ENCODE peak calls at places on chromosomes 7 and 10, in seven cellular contexts. Z, D, E, O, I, S and F are unnamed samples. For H3K36me3, the result is how much of the 10 kb centered on the place peaks cover.

GRCh38 chr10:119663866-119664698 is 12.9 kb downstream of the BAG3 start:
- DNase-seq in Z (no peak), D (peak), E (peak), O (no peak), I (no peak), S (no peak), F (no peak)

GRCh38 chr7:149282331-149282655 is 20.3 kb downstream of the ZNF783 start:
- DNase-seq in Z (no peak), D (no peak), E (no peak), O (no peak), I (no peak), S (peak), F (no peak)

GRCh38 chr7:30321992-30322637 is 37.7 kb downstream of the ZNRF2 start:
- DNase-seq in Z (no peak), D (no peak), E (no peak), O (no peak), I (no peak), S (no peak), F (no peak)

GRCh38 chr10:49280001-49280408 is 19.0 kb upstream of the C10orf71 start:
- DNase-seq in Z (peak), D (peak), E (no peak), O (no peak), I (peak), S (peak), F (peak)

GRCh38 chr7:100544949-100545635 is 6.1 kb downstream of the AGFG2 start:
- DNase-seq in Z (no peak), D (peak), E (no peak), O (no peak), I (peak), S (no peak), F (no peak)

GRCh38 chr10:78905940-78906308 is 162.8 kb upstream of the ZMIZ1 start:
- DNase-seq in Z (peak), D (peak), E (no peak), O (no peak), I (peak), S (no peak), F (no peak)

GRCh38 chr10:76175533-76176165 is 744.2 kb downstream of the LRMDA start:
- DNase-seq in Z (no peak), D (no peak), E (no peak), O (no peak), I (no peak), S (no peak), F (no peak)

GRCh38 chr10:130994191-130994590 is 317.3 kb downstream of the TCERG1L start:
- DNase-seq in Z (no peak), D (no peak), E (no peak), O (no peak), I (no peak), S (no peak), F (no peak)

GRCh38 chr10:13563481-13564445 is 23.0 kb upstream of the PRPF18 start:
- DNase-seq in Z (no peak), D (no peak), E (no peak), O (no peak), I (no peak), S (no peak), F (no peak)

GRCh38 chr7:67723591-67723990 is 727.0 kb downstream of the TYW1 start:
- DNase-seq in Z (no peak), D (no peak), E (no peak), O (no peak), I (no peak), S (no peak), F (no peak)

GRCh38 chr10:3701490-3701889 is 83.5 kb downstream of the KLF6 start:
- DNase-seq in Z (no peak), D (no peak), E (no peak), O (no peak), I (no peak), S (no peak), F (no peak)

GRCh38 chr10:62860946-62861345 is 44.8 kb upstream of the EGR2 start:
- DNase-seq in Z (no peak), D (no peak), E (no peak), O (no peak), I (no peak), S (peak), F (no peak)

GRCh38 chr10:10503772-10504171 is 513.9 kb upstream of the CELF2 start:
- DNase-seq in Z (no peak), D (no peak), E (no peak), O (no peak), I (no peak), S (no peak), F (no peak)

GRCh38 chr10:132458595-132459251 is 61.7 kb downstream of the PWWP2B start:
- DNase-seq in Z (no peak), D (no peak), E (peak), O (no peak), I (peak), S (peak), F (no peak)

GRCh38 chr10:66627156-66627555 is 298.7 kb upstream of the LRRTM3 start:
- DNase-seq in Z (no peak), D (no peak), E (no peak), O (no peak), I (no peak), S (no peak), F (no peak)

GRCh38 chr10:67110286-67110685 is 184.4 kb downstream of the LRRTM3 start:
- DNase-seq in Z (no peak), D (no peak), E (no peak), O (no peak), I (no peak), S (no peak), F (no peak)

GRCh38 chr10:12381536-12382156 is 32.3 kb downstream of the CAMK1D start:
- DNase-seq in Z (no peak), D (no peak), E (no peak), O (no peak), I (no peak), S (no peak), F (no peak)

GRCh38 chr10:118374404-118374803 is 32.3 kb upstream of the FAM204A start:
- DNase-seq in Z (no peak), D (no peak), E (no peak), O (no peak), I (no peak), S (no peak), F (no peak)

GRCh38 chr7:108376206-108376605 is 80.0 kb downstream of the NRCAM start:
- DNase-seq in Z (no peak), D (no peak), E (no peak), O (no peak), I (no peak), S (no peak), F (no peak)

GRCh38 chr10:76397210-76397881 is 965.9 kb downstream of the LRMDA start:
- DNase-seq in Z (no peak), D (no peak), E (no peak), O (no peak), I (no peak), S (no peak), F (peak)

GRCh38 chr10:44982496-44982895 is 3.9 kb upstream of the DEPP1 start:
- DNase-seq in Z (no peak), D (peak), E (no peak), O (no peak), I (no peak), S (no peak), F (peak)

GRCh38 chr10:131657318-131657984 is 243.4 kb upstream of the PPP2R2D start:
- DNase-seq in Z (peak), D (no peak), E (no peak), O (peak), I (peak), S (no peak), F (peak)

GRCh38 chr10:61821153-61821552 is 80.3 kb upstream of the ARID5B start:
- DNase-seq in Z (no peak), D (no peak), E (no peak), O (no peak), I (no peak), S (no peak), F (no peak)

GRCh38 chr7:4042402-4042801 is 639.7 kb upstream of the FOXK1 start:
- DNase-seq in Z (no peak), D (no peak), E (no peak), O (no peak), I (no peak), S (no peak), F (no peak)

GRCh38 chr10:88437411-88437810 is 145.7 kb downstream of the RNLS start:
- DNase-seq in Z (no peak), D (no peak), E (no peak), O (no peak), I (no peak), S (no peak), F (no peak)

GRCh38 chr10:88791924-88792323 is 10.6 kb upstream of the LIPM start:
- DNase-seq in Z (no peak), D (no peak), E (no peak), O (no peak), I (no peak), S (peak), F (no peak)

GRCh38 chr10:60846173-60846572 is 67.9 kb downstream of the CDK1 start:
- DNase-seq in Z (no peak), D (no peak), E (no peak), O (no peak), I (no peak), S (peak), F (no peak)

GRCh38 chr7:5695709-5696345 is 85.6 kb downstream of the RNF216 start:
- DNase-seq in Z (no peak), D (no peak), E (peak), O (no peak), I (no peak), S (no peak), F (peak)

GRCh38 chr7:156196649-156197048 is 384.4 kb upstream of the SHH start:
- DNase-seq in Z (no peak), D (no peak), E (no peak), O (no peak), I (no peak), S (no peak), F (no peak)

GRCh38 chr7:71886066-71886465 is 526.1 kb downstream of the CALN1 start:
- DNase-seq in Z (no peak), D (no peak), E (no peak), O (no peak), I (no peak), S (no peak), F (no peak)

GRCh38 chr7:27123021-27123476 is 7.5 kb downstream of the HOXA4 start:
- DNase-seq in Z (no peak), D (no peak), E (no peak), O (no peak), I (no peak), S (no peak), F (no peak)

GRCh38 chr10:101310528-101311439 is 43.2 kb upstream of the BTRC start:
- DNase-seq in Z (no peak), D (no peak), E (no peak), O (peak), I (peak), S (no peak), F (no peak)

GRCh38 chr10:61487506-61487905 is 34.3 kb upstream of the TMEM26 start:
- DNase-seq in Z (no peak), D (no peak), E (no peak), O (no peak), I (no peak), S (peak), F (no peak)

DNA sequence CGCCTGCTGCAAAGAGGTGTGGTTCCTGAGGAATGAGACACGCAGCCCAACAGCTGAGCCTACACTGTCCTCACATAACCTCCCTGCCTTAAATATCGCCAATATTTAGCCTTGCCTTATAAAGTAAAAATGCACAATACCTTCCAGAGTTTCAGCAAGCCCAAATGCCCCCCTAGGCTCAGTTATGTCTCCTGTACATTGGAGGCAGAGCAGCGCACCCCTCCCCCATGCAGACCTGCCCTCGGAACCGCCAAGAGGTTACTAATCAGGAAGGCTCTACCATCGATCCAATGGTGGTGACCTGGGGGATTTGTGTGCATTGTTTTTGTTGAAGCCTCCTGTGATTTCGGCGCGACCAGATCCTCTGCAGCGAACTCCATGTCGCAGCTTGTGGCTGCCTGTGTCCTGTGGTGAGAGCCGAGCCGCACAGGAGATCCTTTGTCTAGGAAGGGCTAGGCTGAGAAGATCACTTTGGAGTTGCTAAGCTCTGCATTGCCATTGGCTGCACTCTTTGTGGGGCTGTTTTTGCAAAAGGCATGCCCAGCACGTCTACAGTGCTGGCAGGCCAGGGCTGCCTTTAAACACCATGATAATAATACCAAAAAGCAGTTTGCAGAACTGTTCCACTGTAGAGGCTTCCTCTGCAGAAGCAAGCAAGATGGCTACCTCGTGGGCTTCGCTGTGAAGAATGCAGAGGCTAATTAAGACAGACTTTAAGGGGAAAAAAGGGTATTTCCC is 40.1 kb downstream of the TET1 start:
- DNase-seq in Z (peak), D (peak), E (peak), O (peak), I (peak), S (peak), F (peak)
- TF ChIP-seq POLR2AphosphoS5 in Z (no peak), D (no peak), E (no peak), O (no peak), I (peak), S (no peak), F (peak)

GRCh38 chr10:47349516-47349915 is 1.4 kb downstream of the RBP3 start:
- DNase-seq in Z (no peak), D (no peak), E (no peak), O (no peak), I (no peak), S (no peak), F (no peak)

GRCh38 chr10:47349941-47350371 is 1.8 kb downstream of the RBP3 start:
- DNase-seq in Z (no peak), D (no peak), E (no peak), O (no peak), I (no peak), S (no peak), F (no peak)

GRCh38 chr10:47347303-47347675 is 874 bp upstream of the RBP3 start:
- DNase-seq in Z (peak), D (no peak), E (no peak), O (no peak), I (no peak), S (no peak), F (no peak)

GRCh38 chr10:47348138-47348651 is at the start of gene RBP3:
- DNase-seq in Z (no peak), D (peak), E (no peak), O (peak), I (no peak), S (no peak), F (no peak)

GRCh38 chr10:47348661-47349470 is 703 bp downstream of the RBP3 start:
- DNase-seq in Z (peak), D (no peak), E (no peak), O (no peak), I (no peak), S (no peak), F (no peak)
- TF ChIP-seq CTCF in Z (no peak), D (no peak), E (no peak), O (no peak), I (no peak), S (no peak), F (no peak)

GRCh38 chr7:102425639-102426267 is 7.6 kb upstream of the ORAI2 start:
- DNase-seq in Z (no peak), D (peak), E (peak), O (no peak), I (peak), S (no peak), F (no peak)
- H3K36me3 ChIP-seq in Z (under half), D (under half), E (under half), O (under half), I (half or more), S (under half), F (half or more)

GRCh38 chr10:113086282-113086681 is 136.2 kb downstream of the TCF7L2 start:
- DNase-seq in Z (no peak), D (no peak), E (no peak), O (no peak), I (no peak), S (peak), F (no peak)
- TF ChIP-seq POLR2AphosphoS5 in Z (no peak), D (no peak), E (no peak), O (no peak), I (no peak), S (no peak), F (no peak)

GRCh38 chr7:55265836-55266235 is 99.3 kb upstream of the LANCL2 start:
- DNase-seq in Z (no peak), D (no peak), E (no peak), O (no peak), I (no peak), S (no peak), F (no peak)
- TF ChIP-seq CTCF in Z (no peak), D (no peak), E (no peak), O (no peak), I (no peak), S (no peak), F (no peak)

GRCh38 chr7:22627136-22627535 is 99.9 kb upstream of the IL6 start:
- DNase-seq in Z (no peak), D (no peak), E (no peak), O (no peak), I (no peak), S (peak), F (no peak)

GRCh38 chr7:22630069-22630468 is 96.9 kb upstream of the IL6 start:
- DNase-seq in Z (no peak), D (no peak), E (no peak), O (no peak), I (no peak), S (no peak), F (no peak)

GRCh38 chr7:22628112-22628511 is 98.9 kb upstream of the IL6 start:
- DNase-seq in Z (no peak), D (no peak), E (no peak), O (no peak), I (no peak), S (no peak), F (no peak)

GRCh38 chr7:22631730-22632129 is 95.3 kb upstream of the IL6 start:
- DNase-seq in Z (no peak), D (no peak), E (no peak), O (no peak), I (no peak), S (peak), F (no peak)

DNA sequence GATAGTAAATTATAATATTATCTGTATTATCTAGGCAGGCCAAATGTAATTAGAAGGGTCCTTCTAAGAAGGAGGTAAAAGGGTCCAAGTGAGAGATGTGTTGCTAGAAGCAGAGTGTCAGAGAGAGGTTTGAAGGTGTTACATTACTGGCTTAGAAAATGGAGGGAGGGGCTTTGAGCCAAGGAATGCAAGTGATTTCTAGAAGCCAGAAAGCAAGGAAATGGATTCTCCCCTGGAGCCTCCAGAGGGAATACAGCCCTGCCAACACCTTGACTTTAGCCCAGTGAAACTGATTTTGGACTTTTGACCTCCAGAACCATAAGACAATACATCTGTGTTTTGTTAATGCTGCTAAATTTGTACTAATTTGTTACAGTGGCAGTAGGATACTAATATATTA is 97.9 kb upstream of the IL6 start:
- DNase-seq in Z (no peak), D (no peak), E (no peak), O (no peak), I (no peak), S (no peak), F (no peak)
- H3K36me3 ChIP-seq in Z (under half), D (under half), E (under half), O (under half), I (under half), S (under half), F (under half)

GRCh38 chr7:873367-874002 is 2.9 kb upstream of the GET4 start:
- DNase-seq in Z (no peak), D (peak), E (peak), O (peak), I (peak), S (peak), F (peak)
- TF ChIP-seq POLR2AphosphoS5 in Z (peak), D (peak), E (peak), O (peak), I (peak), S (peak), F (peak)

GRCh38 chr10:110872145-110872983 is 636 bp downstream of the PDCD4 start:
- DNase-seq in Z (peak), D (peak), E (peak), O (peak), I (peak), S (peak), F (peak)
- TF ChIP-seq CTCF in Z (no peak), D (no peak), E (no peak), O (no peak), I (no peak), S (no peak), F (no peak)

GRCh38 chr10:74094231-74094630 is 56.4 kb downstream of the AP3M1 start:
- DNase-seq in Z (no peak), D (no peak), E (no peak), O (no peak), I (no peak), S (no peak), F (no peak)

GRCh38 chr10:74097776-74098175 is 52.9 kb downstream of the AP3M1 start:
- DNase-seq in Z (no peak), D (no peak), E (no peak), O (no peak), I (no peak), S (no peak), F (no peak)

GRCh38 chr10:74092372-74092771 is 58.3 kb downstream of the AP3M1 start:
- DNase-seq in Z (no peak), D (no peak), E (no peak), O (no peak), I (no peak), S (no peak), F (no peak)

GRCh38 chr10:74096777-74097176 is 53.9 kb downstream of the AP3M1 start:
- DNase-seq in Z (no peak), D (no peak), E (no peak), O (no peak), I (no peak), S (no peak), F (no peak)

GRCh38 chr10:74093530-74094164 is 57.0 kb downstream of the AP3M1 start:
- DNase-seq in Z (no peak), D (no peak), E (no peak), O (no peak), I (no peak), S (no peak), F (no peak)
- H3K36me3 ChIP-seq in Z (half or more), D (half or more), E (half or more), O (under half), I (half or more), S (under half), F (half or more)

GRCh38 chr10:97207756-97208346 is 22.1 kb upstream of the SLIT1 start:
- DNase-seq in Z (no peak), D (no peak), E (no peak), O (no peak), I (no peak), S (no peak), F (no peak)

GRCh38 chr10:97207131-97207530 is 21.4 kb upstream of the SLIT1 start:
- DNase-seq in Z (no peak), D (no peak), E (no peak), O (no peak), I (no peak), S (no peak), F (no peak)

GRCh38 chr10:97211229-97211628 is 25.5 kb upstream of the SLIT1 start:
- DNase-seq in Z (no peak), D (no peak), E (no peak), O (no peak), I (no peak), S (no peak), F (no peak)

GRCh38 chr10:97213431-97213830 is 27.7 kb upstream of the SLIT1 start:
- DNase-seq in Z (no peak), D (no peak), E (no peak), O (no peak), I (no peak), S (no peak), F (no peak)

DNA sequence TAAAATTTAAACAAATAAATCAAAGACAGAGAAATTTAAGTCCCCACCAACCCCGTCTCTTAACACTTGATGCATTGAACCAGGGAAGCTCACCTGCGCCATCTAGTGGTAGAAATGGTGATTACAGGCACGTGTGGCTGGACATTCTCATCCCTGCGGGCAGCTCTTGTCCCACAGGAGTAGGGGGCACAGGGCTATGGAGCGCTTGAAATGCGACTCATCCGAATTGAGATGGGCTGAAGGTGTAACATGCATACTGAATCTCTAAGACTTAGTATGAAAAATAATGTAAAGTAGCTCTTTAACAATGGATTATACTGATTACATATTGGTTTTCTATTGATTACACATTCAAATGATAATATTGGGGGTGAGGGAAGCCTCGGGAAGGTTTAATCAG is 24.8 kb upstream of the SLIT1 start:
- DNase-seq in Z (no peak), D (peak), E (peak), O (peak), I (peak), S (peak), F (peak)
- TF ChIP-seq POLR2AphosphoS5 in Z (no peak), D (no peak), E (no peak), O (no peak), I (no peak), S (no peak), F (no peak)